ENCODE peak calls at places on chromosomes 2 and 18, in eight cellular contexts. One of them, this sample, is unnamed.

GRCh38 chr2:132991464-132992045 is 321.6 kb upstream of the LYPD1 start:
- DNase-seq in OCI-M1: no peak
- DNase-seq in psoas muscle: no peak
- DNase-seq in stromal cell of bone marrow: no peak
- DNase-seq in aorta: no peak
- DNase-seq in neuronal stem cell: no peak
- DNase-seq in naive thymus-derived CD4-positive, alpha-beta T cell: no peak
- DNase-seq in T-helper 22 cell: no peak
- DNase-seq in this sample: no peak

GRCh38 chr18:45554070-45554767 is 61.1 kb upstream of the SLC14A2 start:
- DNase-seq in neuronal stem cell: no peak
- DNase-seq in OCI-M1: no peak
- DNase-seq in psoas muscle: no peak
- DNase-seq in T-helper 22 cell: no peak
- DNase-seq in aorta: no peak
- DNase-seq in naive thymus-derived CD4-positive, alpha-beta T cell: no peak
- DNase-seq in stromal cell of bone marrow: no peak
- DNase-seq in this sample: no peak

GRCh38 chr2:176102309-176102866 is 2.8 kb downstream of the HOXD12 start:
- DNase-seq in stromal cell of bone marrow: no peak
- DNase-seq in T-helper 22 cell: no peak
- DNase-seq in OCI-M1: no peak
- DNase-seq in psoas muscle: no peak
- DNase-seq in neuronal stem cell: no peak
- DNase-seq in aorta: no peak
- DNase-seq in naive thymus-derived CD4-positive, alpha-beta T cell: no peak
- DNase-seq in this sample: no peak

GRCh38 chr2:217413193-217413592 is 553.3 kb upstream of the TNP1 start:
- DNase-seq in stromal cell of bone marrow: peak; percentile 83
- DNase-seq in neuronal stem cell: no peak
- DNase-seq in aorta: no peak
- DNase-seq in T-helper 22 cell: no peak
- DNase-seq in psoas muscle: no peak
- DNase-seq in naive thymus-derived CD4-positive, alpha-beta T cell: no peak
- DNase-seq in OCI-M1: no peak
- DNase-seq in this sample: no peak

GRCh38 chr18:79381811-79382311 is 13.9 kb upstream of the NFATC1 start:
- DNase-seq in aorta: peak; percentile 61
- DNase-seq in OCI-M1: no peak
- DNase-seq in stromal cell of bone marrow: no peak
- DNase-seq in psoas muscle: no peak
- DNase-seq in naive thymus-derived CD4-positive, alpha-beta T cell: no peak
- DNase-seq in T-helper 22 cell: no peak
- DNase-seq in neuronal stem cell: no peak
- DNase-seq in this sample: no peak

GRCh38 chr2:2743164-2743571 is 412.1 kb upstream of the MYT1L start:
- DNase-seq in neuronal stem cell: no peak
- DNase-seq in psoas muscle: peak; percentile 88
- DNase-seq in stromal cell of bone marrow: peak; percentile 11
- DNase-seq in T-helper 22 cell: no peak
- DNase-seq in OCI-M1: no peak
- DNase-seq in aorta: peak; percentile 88
- DNase-seq in naive thymus-derived CD4-positive, alpha-beta T cell: no peak
- DNase-seq in this sample: no peak

GRCh38 chr2:233817305-233817980 is 36.9 kb downstream of the HJURP start:
- DNase-seq in OCI-M1: no peak
- DNase-seq in naive thymus-derived CD4-positive, alpha-beta T cell: no peak
- DNase-seq in aorta: peak; percentile 51
- DNase-seq in neuronal stem cell: no peak
- DNase-seq in stromal cell of bone marrow: peak; percentile 29
- DNase-seq in T-helper 22 cell: no peak
- DNase-seq in psoas muscle: no peak
- DNase-seq in this sample: no peak

GRCh38 chr2:45980161-45980852 is 316.9 kb upstream of the EPAS1 start:
- DNase-seq in OCI-M1: no peak
- DNase-seq in neuronal stem cell: no peak
- DNase-seq in aorta: no peak
- DNase-seq in psoas muscle: no peak
- DNase-seq in stromal cell of bone marrow: no peak
- DNase-seq in T-helper 22 cell: no peak
- DNase-seq in naive thymus-derived CD4-positive, alpha-beta T cell: no peak
- DNase-seq in this sample: no peak

GRCh38 chr2:41775381-41776025 is 272.3 kb upstream of the PKDCC start:
- DNase-seq in naive thymus-derived CD4-positive, alpha-beta T cell: no peak
- DNase-seq in neuronal stem cell: no peak
- DNase-seq in psoas muscle: no peak
- DNase-seq in stromal cell of bone marrow: no peak
- DNase-seq in OCI-M1: no peak
- DNase-seq in T-helper 22 cell: no peak
- DNase-seq in aorta: no peak
- DNase-seq in this sample: no peak

GRCh38 chr2:17303496-17303895 is 214.7 kb downstream of the RAD51AP2 start:
- DNase-seq in naive thymus-derived CD4-positive, alpha-beta T cell: no peak
- DNase-seq in T-helper 22 cell: no peak
- DNase-seq in psoas muscle: no peak
- DNase-seq in neuronal stem cell: no peak
- DNase-seq in OCI-M1: no peak
- DNase-seq in aorta: no peak
- DNase-seq in stromal cell of bone marrow: no peak
- DNase-seq in this sample: no peak

GRCh38 chr18:30177056-30177455 is 865.5 kb downstream of the DSC3 start:
- DNase-seq in stromal cell of bone marrow: no peak
- DNase-seq in psoas muscle: no peak
- DNase-seq in naive thymus-derived CD4-positive, alpha-beta T cell: no peak
- DNase-seq in neuronal stem cell: no peak
- DNase-seq in OCI-M1: no peak
- DNase-seq in T-helper 22 cell: no peak
- DNase-seq in aorta: no peak
- DNase-seq in this sample: peak; percentile 11

GRCh38 chr18:49612515-49613033 is 50.7 kb downstream of the LIPG start:
- DNase-seq in stromal cell of bone marrow: no peak
- DNase-seq in OCI-M1: no peak
- DNase-seq in T-helper 22 cell: no peak
- DNase-seq in naive thymus-derived CD4-positive, alpha-beta T cell: no peak
- DNase-seq in psoas muscle: no peak
- DNase-seq in neuronal stem cell: no peak
- DNase-seq in aorta: no peak
- DNase-seq in this sample: no peak

GRCh38 chr18:2589345-2590060 is 18.1 kb downstream of the NDC80 start:
- DNase-seq in stromal cell of bone marrow: peak; percentile 14
- DNase-seq in OCI-M1: no peak
- DNase-seq in neuronal stem cell: no peak
- DNase-seq in aorta: no peak
- DNase-seq in naive thymus-derived CD4-positive, alpha-beta T cell: no peak
- DNase-seq in psoas muscle: no peak
- DNase-seq in T-helper 22 cell: no peak
- DNase-seq in this sample: no peak

GRCh38 chr18:21000667-21001066 is 110.9 kb downstream of the ROCK1 start:
- DNase-seq in aorta: no peak
- DNase-seq in stromal cell of bone marrow: no peak
- DNase-seq in neuronal stem cell: no peak
- DNase-seq in OCI-M1: no peak
- DNase-seq in psoas muscle: no peak
- DNase-seq in naive thymus-derived CD4-positive, alpha-beta T cell: no peak
- DNase-seq in T-helper 22 cell: no peak
- DNase-seq in this sample: no peak

GRCh38 chr18:44602845-44603244 is 77.8 kb upstream of the SETBP1 start:
- DNase-seq in T-helper 22 cell: no peak
- DNase-seq in stromal cell of bone marrow: no peak
- DNase-seq in aorta: no peak
- DNase-seq in neuronal stem cell: no peak
- DNase-seq in OCI-M1: no peak
- DNase-seq in psoas muscle: no peak
- DNase-seq in naive thymus-derived CD4-positive, alpha-beta T cell: no peak
- DNase-seq in this sample: no peak

GRCh38 chr2:176112375-176113302 is 3.9 kb upstream of the HOXD10 start:
- DNase-seq in OCI-M1: no peak
- DNase-seq in psoas muscle: no peak
- DNase-seq in stromal cell of bone marrow: no peak
- DNase-seq in T-helper 22 cell: no peak
- DNase-seq in neuronal stem cell: no peak
- DNase-seq in naive thymus-derived CD4-positive, alpha-beta T cell: no peak
- DNase-seq in aorta: no peak
- DNase-seq in this sample: no peak

GRCh38 chr2:169684135-169684565 is 10.1 kb downstream of the CFAP210 start:
- DNase-seq in neuronal stem cell: no peak
- DNase-seq in psoas muscle: no peak
- DNase-seq in aorta: no peak
- DNase-seq in OCI-M1: no peak
- DNase-seq in stromal cell of bone marrow: no peak
- DNase-seq in naive thymus-derived CD4-positive, alpha-beta T cell: no peak
- DNase-seq in T-helper 22 cell: no peak
- DNase-seq in this sample: no peak

GRCh38 chr2:235050992-235051351 is 99.2 kb downstream of the SH3BP4 start:
- DNase-seq in stromal cell of bone marrow: peak; percentile 73
- DNase-seq in neuronal stem cell: no peak
- DNase-seq in psoas muscle: peak; percentile 91
- DNase-seq in T-helper 22 cell: no peak
- DNase-seq in OCI-M1: peak; percentile 50
- DNase-seq in naive thymus-derived CD4-positive, alpha-beta T cell: no peak
- DNase-seq in aorta: peak; percentile 97
- DNase-seq in this sample: peak; percentile 40